ENCODE peak calls at places on chromosomes 4 and X, in six cellular contexts. G is brain microvascular endothelial cell; O is AG10803; V is activated CD8-positive, alpha-beta T cell treated with anti-CD3 and anti-CD28 coated beads for 36 hours; W is GM13976; J is fibroblast of lung. Y is an unnamed sample.

GRCh38 chr4:1035510-1035909 is 24.1 kb downstream of the FGFRL1 start:
- DNase-seq in O (peak; percentile 27), J (peak; percentile 38), G (no peak), V (no peak), W (no peak), Y (no peak)

GRCh38 chrX:108671526-108671925 is 64.8 kb downstream of the IRS4 start:
- DNase-seq in G (no peak), O (no peak), J (no peak), V (no peak), W (no peak), Y (no peak)

GRCh38 chr4:55553442-55553841 is 6.7 kb upstream of the CLOCK start:
- DNase-seq in V (peak; percentile 23), O (peak; percentile 79), W (no peak), G (no peak), J (peak; percentile 68), Y (no peak)

GRCh38 chr4:35125995-35126712 is 1118.2 kb downstream of the ARAP2 start:
- DNase-seq in V (no peak), W (no peak), G (no peak), J (no peak), O (no peak), Y (no peak)

GRCh38 chrX:24186483-24186882 is 37.0 kb downstream of the ZFX start:
- DNase-seq in G (no peak), V (no peak), W (no peak), O (no peak), J (no peak), Y (no peak)

GRCh38 chr4:114386637-114387233 is 211.9 kb upstream of the UGT8 start:
- DNase-seq in W (peak; percentile 24), G (peak; percentile 39), J (peak; percentile 31), O (peak; percentile 46), V (peak; percentile 4), Y (peak; percentile 30)

GRCh38 chr4:85151786-85152185 is 185.3 kb upstream of the WDFY3 start:
- DNase-seq in J (no peak), V (no peak), G (no peak), W (no peak), O (no peak), Y (no peak)

GRCh38 chr4:119300388-119301131 is 21.4 kb downstream of the FABP2 start:
- DNase-seq in G (peak; percentile 90), W (peak; percentile 90), J (peak; percentile 90), V (peak; percentile 96), O (peak; percentile 91), Y (peak; percentile 86)

GRCh38 chrX:129930941-129931410 is 25.0 kb downstream of the UTP14A start:
- DNase-seq in J (peak; percentile 43), V (no peak), W (no peak), O (no peak), G (no peak), Y (no peak)

GRCh38 chr4:8210631-8211030 is 11.5 kb downstream of the SH3TC1 start:
- DNase-seq in O (no peak), G (no peak), V (no peak), W (no peak), J (no peak), Y (no peak)

GRCh38 chr4:65311120-65311519 is 359.2 kb downstream of the EPHA5 start:
- DNase-seq in G (no peak), J (no peak), W (no peak), O (no peak), V (no peak), Y (no peak)

GRCh38 chr4:180057198-180057821 is 2185.9 kb upstream of the TENM3 start:
- DNase-seq in J (peak; percentile 1), G (no peak), V (no peak), W (peak; percentile 17), O (no peak), Y (no peak)

GRCh38 chr4:142815834-142816233 is 30.3 kb downstream of the INPP4B start:
- DNase-seq in V (peak; percentile 50), J (peak; percentile 85), O (peak; percentile 86), G (peak; percentile 82), W (no peak), Y (no peak)

GRCh38 chr4:185874516-185875230 is 62.7 kb upstream of the SORBS2 start:
- DNase-seq in G (peak; percentile 39), W (no peak), O (peak; percentile 39), V (no peak), J (peak; percentile 63), Y (no peak)

GRCh38 chrX:14675500-14675899 is 146.2 kb downstream of the GLRA2 start:
- DNase-seq in V (no peak), O (no peak), J (no peak), W (no peak), G (no peak), Y (no peak)

GRCh38 chrX:110317079-110317819 is 636 bp downstream of the AMMECR1 start:
- DNase-seq in G (no peak), J (no peak), W (peak; percentile 41), V (peak; percentile 40), O (no peak), Y (peak; percentile 25)

GRCh38 chr4:99949034-99949998 is 759 bp downstream of the H2AZ1 start:
- DNase-seq in W (peak; percentile 78), V (peak; percentile 97), O (peak; percentile 91), G (peak; percentile 90), J (peak; percentile 88), Y (peak; percentile 80)
- TF ChIP-seq CTCF in W (peak; percentile 85), V (peak; percentile 79), O (peak; percentile 94), G (peak; percentile 96), J (peak; percentile 93), Y (peak; percentile 85)

DNA sequence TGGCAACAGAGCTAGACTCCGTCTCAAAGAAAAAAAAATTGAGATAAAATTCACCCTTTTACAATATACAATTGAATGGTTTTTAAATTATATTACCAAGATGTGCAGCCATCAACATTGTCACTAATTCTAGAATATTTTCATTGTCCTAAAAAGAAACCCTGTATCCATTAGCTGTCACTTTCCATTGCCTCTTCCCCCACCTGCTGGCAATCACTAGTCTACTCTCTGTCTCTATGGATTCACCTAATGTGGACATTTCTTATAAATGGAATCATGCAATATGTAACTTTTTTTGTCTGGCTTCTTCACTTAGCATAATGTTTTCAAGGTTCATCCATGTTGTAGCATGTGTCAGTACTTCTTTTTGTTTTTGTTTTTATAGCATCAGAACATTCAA is 20.8 kb downstream of the ABHD18 start:
- DNase-seq in W (no peak), O (no peak), J (no peak), G (no peak), V (no peak), Y (no peak)
- TF ChIP-seq CTCF in W (no peak), O (no peak), J (no peak), G (no peak), V (no peak), Y (no peak)

GRCh38 chrX:153578200-153578835 is 20.6 kb downstream of the CCNQ start:
- DNase-seq in V (no peak), O (no peak), G (no peak), W (no peak), J (no peak), Y (no peak)
- TF ChIP-seq CTCF in V (no peak), O (no peak), G (peak; percentile 18), W (no peak), J (no peak), Y (no peak)

GRCh38 chrX:42495139-42495538 is 282.8 kb downstream of the PPP1R2C start:
- DNase-seq in G (no peak), W (no peak), V (peak; percentile 2), J (no peak), O (no peak), Y (no peak)
- TF ChIP-seq CTCF in G (no peak), W (no peak), V (no peak), J (no peak), O (no peak), Y (no peak)

GRCh38 chr4:154416183-154416543 is 75.4 kb downstream of the DCHS2 start:
- DNase-seq in V (no peak), O (no peak), G (no peak), J (peak; percentile 1), W (no peak), Y (no peak)
- TF ChIP-seq CTCF in V (no peak), O (no peak), G (peak; percentile 28), J (no peak), W (peak; percentile 3), Y (peak; percentile 27)

DNA sequence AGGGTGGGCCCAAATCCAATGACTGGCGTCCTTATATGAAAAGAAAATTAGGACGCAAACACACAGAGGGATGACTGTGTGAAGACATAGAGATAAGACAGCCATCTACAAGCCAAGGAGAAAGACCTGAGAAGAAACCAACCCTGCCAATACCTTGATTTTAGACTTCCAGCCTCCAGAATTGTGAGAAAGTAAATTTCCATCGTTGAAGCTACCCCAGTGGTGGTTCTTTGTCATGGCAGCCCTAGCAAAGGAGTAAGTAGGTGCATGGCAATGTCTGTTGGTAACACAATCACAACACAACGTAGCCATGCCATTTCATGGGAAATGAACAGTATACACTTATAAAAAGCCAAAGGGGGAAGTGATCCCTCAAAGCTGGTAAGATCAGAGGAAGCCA is 25.3 kb downstream of the SMIM20 start:
- DNase-seq in W (no peak), G (no peak), J (no peak), O (no peak), V (no peak), Y (no peak)
- TF ChIP-seq CTCF in W (no peak), G (peak; percentile 26), J (no peak), O (peak; percentile 31), V (no peak), Y (no peak)

GRCh38 chr4:40923326-40924095 is 173.8 kb downstream of the NSUN7 start:
- DNase-seq in W (no peak), G (no peak), J (no peak), V (no peak), O (no peak), Y (no peak)
- TF ChIP-seq CTCF in W (no peak), G (no peak), J (no peak), V (no peak), O (no peak), Y (no peak)

DNA sequence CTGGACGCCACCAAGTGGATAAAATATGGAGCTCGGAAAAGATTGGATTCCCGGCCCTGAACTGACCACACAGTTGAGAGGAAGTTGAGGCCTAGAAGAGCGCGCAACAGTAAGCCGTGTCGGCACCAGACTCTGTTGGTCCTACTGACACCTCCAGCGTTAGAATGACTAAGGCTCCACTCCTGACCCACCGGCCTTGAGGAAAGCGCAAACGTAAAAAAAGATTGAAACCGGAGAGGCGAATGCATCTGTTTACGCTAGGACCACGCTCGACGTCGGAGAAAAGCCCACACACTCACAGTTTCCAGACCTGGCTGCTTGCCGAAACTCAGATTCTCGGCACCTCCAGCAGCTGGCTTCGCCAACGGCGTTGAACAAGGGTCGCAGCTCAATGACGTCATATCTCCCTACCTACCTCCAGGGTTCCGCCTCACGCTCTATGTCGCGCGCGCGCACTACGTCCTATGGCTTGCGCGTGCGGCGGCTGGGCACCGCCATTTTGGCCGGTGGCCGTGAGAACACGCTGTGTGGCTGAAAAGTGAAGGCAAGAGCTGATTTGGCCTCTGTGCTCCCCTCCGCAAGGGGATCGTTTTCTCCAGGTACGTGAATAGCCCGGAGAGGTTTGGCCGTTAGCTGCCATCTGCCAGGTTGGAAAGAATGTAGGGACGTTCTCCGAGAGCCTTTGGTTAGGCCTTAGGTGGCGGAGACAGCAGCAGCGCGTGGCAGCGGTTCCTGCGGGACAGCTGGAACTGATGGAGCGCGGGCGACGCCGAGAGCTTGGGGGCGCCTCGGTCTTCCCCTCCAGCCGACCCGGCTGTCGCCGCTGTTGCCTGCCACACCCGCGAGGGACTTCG is at the start of the genes ABCE1 and ANAPC10:
- DNase-seq in O (peak; percentile 98), V (peak; percentile 99), J (peak; percentile 98), G (peak; percentile 98), W (peak; percentile 91), Y (peak; percentile 88)
- TF ChIP-seq CTCF in O (peak; percentile 52), V (no peak), J (peak; percentile 50), G (peak; percentile 62), W (peak; percentile 26), Y (no peak)

Y was measured in GM13977.